ENCODE peak calls at places on chromosomes 1 and 21, in ten cellular contexts. N, A, O, Y, S, U, X, B, F and L are unnamed samples.

GRCh38 chr1:231460614-231461013 is 38.5 kb upstream of the EGLN1 start:
- DNase-seq in X (peak), A (peak), U (no peak), Y (no peak), F (no peak), S (no peak), N (no peak), B (peak), O (peak), L (peak)

GRCh38 chr21:35257413-35257812 is 208.3 kb upstream of the RUNX1 start:
- DNase-seq in F (peak), B (no peak), X (no peak), A (peak), Y (peak), S (peak), N (peak), O (peak), U (peak), L (no peak)

GRCh38 chr1:21100496-21100895 is 76.2 kb downstream of the EIF4G3 start:
- DNase-seq in B (no peak), Y (no peak), O (no peak), U (no peak), X (no peak), N (no peak), A (no peak), F (no peak), S (no peak), L (no peak)

GRCh38 chr1:38818706-38819439 is 40.7 kb downstream of the RRAGC start:
- DNase-seq in B (no peak), Y (no peak), U (no peak), F (no peak), N (no peak), X (no peak), O (no peak), A (no peak), S (no peak), L (no peak)

GRCh38 chr1:200217703-200218102 is 190.2 kb downstream of the NR5A2 start:
- DNase-seq in X (no peak), A (no peak), U (no peak), N (no peak), B (no peak), O (no peak), F (no peak), S (no peak), Y (no peak), L (no peak)

GRCh38 chr1:25695991-25696330 is 79.4 kb downstream of the MAN1C1 start:
- DNase-seq in N (no peak), A (no peak), Y (no peak), S (peak), U (peak), O (peak), B (no peak), F (no peak), X (no peak), L (no peak)

GRCh38 chr1:1157426-1157913 is 16.2 kb upstream of the TTLL10 start:
- DNase-seq in X (no peak), O (peak), B (peak), F (peak), S (peak), Y (peak), N (peak), A (peak), U (peak), L (peak)

GRCh38 chr1:87636198-87636892 is 307.7 kb downstream of the LMO4 start:
- DNase-seq in S (no peak), B (no peak), O (no peak), A (no peak), F (no peak), N (no peak), U (no peak), Y (no peak), X (no peak), L (no peak)

GRCh38 chr1:181768216-181768929 is 285.1 kb downstream of the CACNA1E start:
- DNase-seq in X (no peak), Y (no peak), S (peak), U (no peak), A (no peak), N (no peak), F (no peak), O (peak), B (no peak), L (no peak)